ENCODE peak calls at places on chromosome 21, in four cellular contexts. S is GM12865, W is IMR-90, R is adrenal gland. V is an unnamed sample.

GRCh38 chr21:16535100-16535418 is 805.3 kb downstream of the USP25 start:
- DNase-seq in S (no peak), R (peak), W (peak), V (peak)

GRCh38 chr21:42552407-42553336 is 39.0 kb downstream of the SLC37A1 start:
- DNase-seq in R (no peak), S (no peak), W (no peak), V (no peak)

GRCh38 chr21:39633770-39634181 is 21.0 kb downstream of the B3GALT5 start:
- DNase-seq in S (no peak), R (no peak), W (peak), V (peak)

GRCh38 chr21:30600787-30601186 is at the start of gene KRTAP22-1:
- DNase-seq in R (no peak), W (no peak), S (no peak), V (no peak)

GRCh38 chr21:40422851-40423635 is 423.9 kb downstream of the DSCAM start:
- DNase-seq in R (no peak), W (no peak), S (no peak), V (no peak)

GRCh38 chr21:36209626-36210171 is 53.1 kb downstream of the DOP1B start:
- DNase-seq in W (peak), S (peak), R (peak), V (peak)

GRCh38 chr21:42413500-42413899 is 9.8 kb downstream of the UBASH3A start:
- DNase-seq in R (no peak), W (no peak), S (peak), V (no peak)

GRCh38 chr21:42518216-42518615 is 4.6 kb downstream of the SLC37A1 start:
- DNase-seq in W (peak), R (peak), S (no peak), V (peak)

GRCh38 chr21:33541105-33541711 is 709 bp downstream of the GART start:
- DNase-seq in W (peak), R (no peak), S (peak), V (peak)

GRCh38 chr21:43005635-43006034 is 31.3 kb downstream of the PKNOX1 start:
- DNase-seq in R (no peak), S (no peak), W (no peak), V (no peak)

GRCh38 chr21:44304846-44305245 is 5.0 kb downstream of the PFKL start:
- DNase-seq in R (no peak), W (peak), S (peak), V (peak)

GRCh38 chr21:33780631-33781030 is 135.0 kb downstream of the ATP5PO start:
- DNase-seq in R (no peak), W (peak), S (no peak), V (peak)

GRCh38 chr21:36472377-36472776 is 7.5 kb downstream of the CLDN14 start:
- DNase-seq in R (no peak), W (no peak), S (no peak), V (no peak)

GRCh38 chr21:43967981-43968380 is 44.1 kb upstream of the TRAPPC10 start:
- DNase-seq in S (no peak), R (no peak), W (no peak), V (no peak)

GRCh38 chr21:36185498-36185897 is 28.9 kb downstream of the DOP1B start:
- DNase-seq in R (no peak), W (no peak), S (no peak), V (no peak)

GRCh38 chr21:36589352-36589971 is 109.5 kb upstream of the SIM2 start:
- DNase-seq in S (peak), W (peak), R (peak), V (peak)

GRCh38 chr21:17498586-17498985 is 14.3 kb upstream of the CXADR start:
- DNase-seq in R (no peak), S (no peak), W (no peak), V (no peak)

GRCh38 chr21:23452384-23453083 is 2154.7 kb downstream of the MRPL39 start:
- DNase-seq in W (no peak), S (peak), R (peak), V (no peak)

GRCh38 chr21:14862794-14863720 is 201.7 kb downstream of the NRIP1 start:
- DNase-seq in W (peak), R (no peak), S (peak), V (peak)

GRCh38 chr21:40548134-40548533 is 298.8 kb downstream of the DSCAM start:
- DNase-seq in W (no peak), R (no peak), S (no peak), V (no peak)

GRCh38 chr21:25171438-25171837 is 435.8 kb downstream of the MRPL39 start:
- DNase-seq in R (no peak), S (no peak), W (peak), V (peak)

GRCh38 chr21:33059319-33059894 is 10.5 kb upstream of the OLIG1 start:
- DNase-seq in R (no peak), W (no peak), S (peak), V (no peak)

GRCh38 chr21:44450999-44451398 is 4.3 kb upstream of the LRRC3 start:
- DNase-seq in R (peak), S (no peak), W (no peak), V (no peak)

GRCh38 chr21:41369105-41369914 is 7.5 kb downstream of the MX2 start:
- DNase-seq in S (peak), R (no peak), W (no peak), V (no peak)

DNA sequence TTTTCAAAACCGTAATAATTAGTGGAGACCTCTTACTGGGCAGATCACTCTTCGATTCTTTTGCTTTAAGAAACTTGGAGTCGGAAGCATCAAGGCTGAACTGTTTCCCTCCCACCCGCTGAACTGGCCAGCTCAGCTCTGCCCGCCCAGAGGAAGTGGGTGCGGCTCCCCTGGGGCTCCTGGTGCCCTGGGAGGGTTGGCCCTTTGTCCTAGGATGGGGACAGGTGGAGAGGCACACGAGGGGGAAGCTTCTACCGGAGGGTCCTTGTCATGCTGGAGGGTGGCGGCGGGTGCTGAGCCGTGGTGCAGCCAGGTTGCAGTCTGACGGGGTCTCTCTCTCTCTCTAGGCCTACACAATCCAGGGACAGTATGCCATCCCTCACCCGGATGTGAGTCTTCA is 64.3 kb upstream of the COL6A1 start:
- DNase-seq in W (no peak), R (no peak), S (no peak), V (no peak)
- H3K4me3 ChIP-seq in W (no peak), R (no peak), S (no peak), V (no peak)

DNA sequence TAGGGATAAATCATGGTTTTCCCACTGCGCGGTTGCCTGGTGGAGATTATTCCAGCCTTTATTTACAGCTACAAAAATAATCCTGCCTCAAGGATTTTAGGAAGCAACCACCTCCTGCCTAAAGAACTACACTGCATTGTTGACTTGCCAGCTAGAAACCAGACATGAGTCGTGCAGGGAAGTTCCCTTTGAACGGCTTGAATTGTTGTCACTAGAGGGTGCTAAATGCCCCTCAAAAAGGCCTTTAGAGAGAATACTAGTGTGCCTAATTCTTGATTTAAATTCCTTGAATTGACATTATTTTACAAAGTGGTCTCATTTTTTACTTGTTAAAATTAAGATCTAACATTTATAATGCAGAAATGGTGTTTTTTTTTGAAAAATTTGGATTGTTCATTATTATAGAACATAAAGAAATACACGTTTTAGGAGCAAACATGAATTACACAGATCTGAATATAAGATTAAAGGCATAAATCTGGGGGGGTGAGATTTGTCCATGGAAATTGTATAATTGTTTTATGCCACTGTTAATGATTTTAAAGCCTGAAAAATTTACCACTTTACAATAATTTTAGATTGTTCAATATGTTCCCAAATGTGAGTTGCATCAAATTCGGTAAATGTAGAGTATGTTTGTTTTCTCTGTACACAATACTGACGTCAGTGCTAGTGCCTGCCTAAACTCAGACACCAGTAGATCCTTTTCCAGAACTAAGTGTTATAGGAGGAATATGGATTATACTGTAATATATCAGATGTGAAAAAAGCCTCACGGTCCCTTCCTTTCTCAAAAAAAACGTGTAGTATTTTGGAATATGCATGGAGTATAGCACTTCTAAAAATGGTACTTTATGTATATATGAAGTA is 7.6 kb upstream of the ERG start:
- DNase-seq in R (no peak), W (peak), S (peak), V (peak)
- TF ChIP-seq CTCF in R (peak), W (peak), S (peak), V (peak)

DNA sequence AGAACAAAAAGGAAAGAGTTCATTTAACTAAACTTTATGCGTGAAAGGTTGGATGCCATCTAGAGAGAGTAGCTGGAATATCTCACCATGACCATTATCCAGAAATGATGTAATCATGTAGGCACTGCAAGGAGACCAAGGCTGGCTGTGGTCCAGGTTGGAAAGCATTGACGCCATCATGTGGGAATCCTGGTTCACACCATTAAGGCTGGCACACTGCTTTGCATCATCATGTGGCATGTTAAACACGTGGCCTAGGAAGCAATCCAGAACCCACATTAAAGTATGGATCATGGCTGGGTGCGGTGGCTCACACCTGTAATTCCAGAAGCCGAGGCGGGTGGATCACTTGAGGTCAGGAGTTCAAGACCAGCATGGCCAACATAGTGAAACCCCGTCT is 4.3 kb downstream of the ADAMTS1 start:
- DNase-seq in W (peak), S (no peak), R (peak), V (peak)
- H3K4me3 ChIP-seq in W (peak), S (no peak), R (peak), V (no peak)

GRCh38 chr21:31872452-31873274 is at the start of gene HUNK:
- DNase-seq in R (no peak), S (peak), W (peak), V (peak)
- TF ChIP-seq CTCF in R (no peak), S (no peak), W (peak), V (no peak)

DNA sequence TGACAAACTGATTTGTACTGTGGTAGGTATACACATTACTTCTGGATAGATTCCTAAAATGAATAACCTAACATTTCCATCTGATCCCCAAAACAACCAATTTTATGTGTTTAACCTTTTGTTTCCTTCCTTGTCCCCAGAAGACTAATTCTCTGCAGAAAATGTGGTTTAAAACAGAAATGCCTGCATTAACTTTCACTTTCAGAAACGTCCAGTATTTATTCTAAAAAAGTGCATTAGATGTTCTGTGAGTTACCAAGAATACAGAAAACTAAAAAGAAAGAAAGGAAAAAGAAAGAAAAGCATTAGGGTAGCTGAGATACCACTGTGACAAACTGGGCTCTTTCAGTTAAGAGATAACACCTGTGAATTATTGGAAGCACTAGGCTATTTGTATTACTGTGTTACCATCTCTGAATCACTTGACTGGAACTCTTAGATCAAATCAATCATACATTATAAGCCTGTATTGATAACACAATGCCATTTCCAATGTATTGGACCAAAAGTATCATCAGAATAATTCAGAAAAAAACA is 177.7 kb downstream of the NCAM2 start:
- DNase-seq in W (no peak), S (no peak), R (no peak), V (no peak)
- H3K4me3 ChIP-seq in W (peak), S (no peak), R (peak), V (no peak)

DNA sequence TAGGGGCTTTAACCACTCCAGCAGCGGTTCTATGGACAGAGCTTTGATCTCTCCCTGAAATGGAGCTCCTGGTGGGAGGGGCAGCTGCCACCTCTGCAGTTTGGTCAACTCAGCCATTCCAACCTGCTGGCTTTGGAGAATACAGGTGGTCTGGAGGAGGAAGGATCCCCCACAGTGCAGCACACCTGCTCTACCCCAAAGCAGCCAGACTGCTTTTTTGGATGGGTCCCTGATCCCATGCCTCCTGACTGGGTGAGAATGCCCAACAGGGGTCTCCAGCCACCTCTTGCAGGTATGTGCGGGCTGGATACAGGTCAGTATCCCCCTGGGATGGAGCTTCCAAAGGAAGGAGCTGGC is 53.9 kb downstream of the TPTE start:
- DNase-seq in R (no peak), W (no peak), S (no peak), V (no peak)
- TF ChIP-seq CTCF in R (no peak), W (no peak), S (no peak), V (no peak)

GRCh38 chr21:34878501-34878900 is 170.6 kb downstream of the RUNX1 start:
- DNase-seq in S (no peak), R (no peak), W (no peak), V (no peak)
- H3K4me3 ChIP-seq in S (no peak), R (no peak), W (no peak), V (no peak)

V was measured in fibroblast of pulmonary artery.